ENCODE peak calls at places on chromosome 22, in six cellular contexts. P is A549, R is GM12878, K is HepG2, Y is H1, W is K562. U is an unnamed sample.

GRCh38 chr22:26362471-26362870 is 66.6 kb upstream of the ASPHD2 start:
- DNase-seq in P (no peak), R (no peak), K (no peak), Y (no peak), W (no peak), U (no peak)

GRCh38 chr22:50262460-50262911 is 1.0 kb upstream of the MAPK12 start:
- DNase-seq in P (peak; percentile 50), R (no peak), K (peak; percentile 28), Y (no peak), W (peak; percentile 46), U (no peak)

GRCh38 chr22:35510481-35510934 is 30.1 kb upstream of the RASD2 start:
- DNase-seq in P (no peak), R (no peak), K (no peak), Y (no peak), W (no peak), U (no peak)

GRCh38 chr22:50613291-50613981 is 12.8 kb downstream of the MAPK8IP2 start:
- DNase-seq in P (no peak), R (no peak), K (peak; percentile 71), Y (peak; percentile 48), W (peak; percentile 66), U (peak; percentile 68)

GRCh38 chr22:38941488-38941987 is 15.9 kb upstream of the APOBEC3A start:
- DNase-seq in P (no peak), R (peak; percentile 88), K (no peak), Y (no peak), W (no peak), U (no peak)

GRCh38 chr22:19959043-19959586 is 17.5 kb upstream of the TXNRD2 start:
- DNase-seq in P (no peak), R (no peak), K (peak; percentile 92), Y (peak; percentile 98), W (peak; percentile 100), U (peak; percentile 65)

GRCh38 chr22:23835773-23836144 is 3.0 kb downstream of the DERL3 start:
- DNase-seq in P (no peak), R (no peak), K (no peak), Y (no peak), W (no peak), U (no peak)

GRCh38 chr22:43099095-43099494 is 9.9 kb upstream of the TTLL1 start:
- DNase-seq in P (no peak), R (no peak), K (no peak), Y (no peak), W (no peak), U (no peak)

GRCh38 chr22:37910863-37911262 is 4.8 kb downstream of the MICALL1 start:
- DNase-seq in P (no peak), R (no peak), K (no peak), Y (no peak), W (no peak), U (no peak)

GRCh38 chr22:23061471-23062280 is 8.6 kb upstream of the GNAZ start:
- DNase-seq in P (no peak), R (no peak), K (no peak), Y (no peak), W (no peak), U (no peak)

GRCh38 chr22:50061824-50062355 is 3.8 kb upstream of the TTLL8 start:
- DNase-seq in P (no peak), R (no peak), K (no peak), Y (no peak), W (no peak), U (no peak)

GRCh38 chr22:20889904-20890303 is 27.3 kb upstream of the CRKL start:
- DNase-seq in P (no peak), R (no peak), K (no peak), Y (no peak), W (no peak), U (no peak)

GRCh38 chr22:48712558-48712957 is 1115.1 kb downstream of the BRD1 start:
- DNase-seq in P (no peak), R (no peak), K (no peak), Y (no peak), W (no peak), U (no peak)

GRCh38 chr22:35601743-35602633 is 15.1 kb downstream of the MB start:
- DNase-seq in P (peak; percentile 43), R (no peak), K (no peak), Y (no peak), W (no peak), U (no peak)

GRCh38 chr22:19478086-19478392 is 954 bp downstream of the UFD1 start:
- DNase-seq in P (no peak), R (no peak), K (no peak), Y (no peak), W (no peak), U (no peak)

GRCh38 chr22:43128116-43128515 is 15.1 kb downstream of the MCAT start:
- DNase-seq in P (no peak), R (no peak), K (no peak), Y (no peak), W (no peak), U (no peak)

GRCh38 chr22:32680895-32681294 is 120.6 kb upstream of the TIMP3 start:
- DNase-seq in P (no peak), R (no peak), K (no peak), Y (no peak), W (no peak), U (no peak)

GRCh38 chr22:32501797-32502290 is 27.2 kb downstream of the FBXO7 start:
- DNase-seq in P (no peak), R (no peak), K (no peak), Y (no peak), W (no peak), U (no peak)

GRCh38 chr22:20216863-20217499 is 51.1 kb downstream of the RTN4R start:
- DNase-seq in P (no peak), R (no peak), K (no peak), Y (no peak), W (no peak), U (no peak)

GRCh38 chr22:23068096-23068831 is 2.1 kb upstream of the GNAZ start:
- DNase-seq in P (no peak), R (no peak), K (no peak), Y (no peak), W (no peak), U (no peak)

GRCh38 chr22:42688241-42688913 is 32.3 kb downstream of the A4GALT start:
- DNase-seq in P (peak; percentile 65), R (no peak), K (peak; percentile 57), Y (no peak), W (peak; percentile 38), U (no peak)

GRCh38 chr22:20206709-20207215 is 55.9 kb upstream of the CCDC188 start:
- DNase-seq in P (peak; percentile 17), R (no peak), K (no peak), Y (no peak), W (peak; percentile 97), U (no peak)

DNA sequence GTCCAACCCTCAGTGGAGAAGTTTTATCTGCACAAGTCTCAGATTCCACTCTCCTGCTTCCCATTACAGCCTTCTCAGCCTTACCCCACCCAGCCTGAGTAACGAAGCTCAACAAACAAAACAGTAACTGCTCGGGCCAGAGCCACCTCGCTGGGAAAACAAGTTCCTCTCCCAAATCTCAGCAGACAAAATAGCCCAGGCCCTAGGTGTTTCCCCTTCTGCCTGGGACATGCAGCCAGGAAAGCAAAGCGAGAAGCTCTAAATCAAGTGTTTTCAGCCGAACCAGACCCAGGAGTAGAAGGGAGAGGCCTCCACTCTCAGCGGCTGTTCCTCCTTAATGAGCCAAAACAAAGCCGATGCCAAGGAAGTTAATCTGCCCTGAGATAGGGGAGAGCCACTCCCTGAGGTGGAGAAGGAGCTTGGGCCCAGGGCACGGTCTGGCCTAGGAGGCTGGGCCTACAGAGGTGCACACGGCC is 44.0 kb downstream of the LIF start:
- DNase-seq in P (no peak), R (no peak), K (no peak), Y (no peak), W (no peak), U (no peak)
- TF ChIP-seq CEBPB in P (no peak), R (no peak), K (no peak), Y (no peak), W (no peak), U (no peak)

GRCh38 chr22:46738961-46739870 is 1.2 kb upstream of the CERK start:
- DNase-seq in P (peak; percentile 89), R (no peak), K (peak; percentile 75), Y (peak; percentile 67), W (no peak), U (peak; percentile 81)
- TF ChIP-seq MAX in P (peak; percentile 99), R (peak; percentile 39), K (peak; percentile 96), Y (peak; percentile 55), W (no peak), U (peak; percentile 100)

GRCh38 chr22:44130076-44130711 is 50.5 kb upstream of the PARVG start:
- DNase-seq in P (no peak), R (no peak), K (no peak), Y (no peak), W (no peak), U (no peak)
- TF ChIP-seq CEBPB in P (no peak), R (no peak), K (no peak), Y (no peak), W (no peak), U (no peak)

GRCh38 chr22:47623740-47624103 is 861.3 kb downstream of the TBC1D22A start:
- DNase-seq in P (no peak), R (no peak), K (no peak), Y (peak; percentile 33), W (peak; percentile 28), U (no peak)

GRCh38 chr22:47625531-47626427 is 863.3 kb downstream of the TBC1D22A start:
- DNase-seq in P (no peak), R (no peak), K (no peak), Y (no peak), W (no peak), U (no peak)

GRCh38 chr22:47625013-47625385 is 862.5 kb downstream of the TBC1D22A start:
- DNase-seq in P (no peak), R (no peak), K (no peak), Y (peak; percentile 20), W (no peak), U (no peak)

GRCh38 chr22:47623056-47623739 is 860.7 kb downstream of the TBC1D22A start:
- DNase-seq in P (no peak), R (no peak), K (no peak), Y (peak; percentile 19), W (no peak), U (no peak)

GRCh38 chr22:47624277-47625012 is 862.0 kb downstream of the TBC1D22A start:
- DNase-seq in P (no peak), R (no peak), K (no peak), Y (peak; percentile 38), W (no peak), U (no peak)
- TF ChIP-seq MAX in P (no peak), R (no peak), K (no peak), Y (no peak), W (no peak), U (no peak)

GRCh38 chr22:27959335-27960090 is 40.5 kb upstream of the PITPNB start:
- DNase-seq in P (no peak), R (no peak), K (no peak), Y (no peak), W (no peak), U (no peak)
- TF ChIP-seq CEBPB in P (no peak), R (no peak), K (no peak), Y (no peak), W (no peak), U (no peak)

U was measured in HCT116.